ENCODE peak calls at places on chromosomes 11 and 22, in eight cellular contexts. O is NB4; P is NCI-H524; G is mesenteric fat pad; Q is renal cortical epithelial cell; U is Jurkat, Clone E6-1; W is COR-L47; R is GM04503. Z is an unnamed sample.

GRCh38 chr22:43155789-43156188 is 4.4 kb downstream of the TSPO start:
- DNase-seq in Q (no peak), O (no peak), P (peak), U (no peak), R (no peak), G (no peak), W (no peak), Z (no peak)

GRCh38 chr22:30755760-30756124 is 61.1 kb downstream of the OSBP2 start:
- DNase-seq in G (no peak), Q (no peak), U (no peak), P (no peak), R (no peak), W (no peak), O (no peak), Z (no peak)

GRCh38 chr11:95149659-95150294 is 60.1 kb downstream of the ENDOD1 start:
- DNase-seq in G (no peak), P (no peak), Q (peak), R (no peak), O (no peak), U (no peak), W (no peak), Z (peak)

GRCh38 chr22:31826443-31826842 is 72.6 kb downstream of the DEPDC5 start:
- DNase-seq in Q (no peak), O (no peak), W (no peak), R (no peak), U (no peak), G (no peak), P (no peak), Z (no peak)

GRCh38 chr11:2664886-2665746 is 34.7 kb downstream of the KCNQ1OT1 start:
- DNase-seq in W (no peak), O (no peak), R (no peak), G (peak), Q (no peak), U (no peak), P (no peak), Z (no peak)

GRCh38 chr11:100576044-100577021 is 110.8 kb upstream of the ARHGAP42 start:
- DNase-seq in O (peak), Q (peak), G (no peak), P (peak), U (peak), W (peak), R (no peak), Z (peak)

GRCh38 chr22:40633036-40633435 is 3.5 kb downstream of the MRTFA start:
- DNase-seq in P (no peak), O (no peak), U (no peak), R (no peak), G (no peak), Q (no peak), W (no peak), Z (no peak)

GRCh38 chr22:35900483-35901168 is 128.0 kb downstream of the RBFOX2 start:
- DNase-seq in U (peak), P (no peak), W (no peak), O (peak), Q (no peak), G (no peak), R (no peak), Z (no peak)

GRCh38 chr22:46858181-46858771 is 95.8 kb downstream of the TBC1D22A start:
- DNase-seq in O (no peak), R (no peak), Q (no peak), G (no peak), U (no peak), P (no peak), W (no peak), Z (no peak)

GRCh38 chr22:19568337-19569311 is 44.4 kb upstream of the CLDN5 start:
- DNase-seq in U (no peak), G (peak), Q (peak), O (peak), P (no peak), R (peak), W (no peak), Z (no peak)

GRCh38 chr11:113286509-113287497 is 27.6 kb upstream of the TTC12 start:
- DNase-seq in G (peak), R (no peak), W (no peak), U (no peak), P (peak), O (no peak), Q (no peak), Z (no peak)

GRCh38 chr11:127875076-127875475 is 712.3 kb downstream of the ETS1 start:
- DNase-seq in R (no peak), W (no peak), G (no peak), Q (no peak), U (no peak), O (no peak), P (no peak), Z (no peak)

GRCh38 chr11:60305906-60306619 is 21.0 kb upstream of the MS4A6E start:
- DNase-seq in W (no peak), G (no peak), P (no peak), O (no peak), Q (peak), R (no peak), U (no peak), Z (no peak)

GRCh38 chr22:50244420-50245213 is at the start of gene TUBGCP6:
- DNase-seq in W (peak), O (peak), P (peak), G (peak), R (no peak), U (peak), Q (peak), Z (peak)

GRCh38 chr11:90222459-90223247 is at the start of gene CHORDC1:
- DNase-seq in G (peak), U (peak), O (peak), R (peak), W (peak), Q (peak), P (peak), Z (peak)

GRCh38 chr11:74739546-74740270 is 8.5 kb upstream of the CHRDL2 start:
- DNase-seq in Q (peak), U (peak), R (no peak), O (peak), P (peak), G (no peak), W (peak), Z (peak)

GRCh38 chr22:46622081-46622521 is 1.9 kb downstream of the GRAMD4 start:
- DNase-seq in G (no peak), P (no peak), W (no peak), Q (peak), U (no peak), R (no peak), O (peak), Z (no peak)

GRCh38 chr11:96424693-96425092 is 34.9 kb downstream of the JRKL start:
- DNase-seq in P (no peak), R (peak), O (no peak), G (no peak), W (no peak), U (no peak), Q (peak), Z (no peak)

GRCh38 chr22:19723165-19723989 is at the start of gene GP1BB:
- DNase-seq in R (no peak), P (peak), U (no peak), Q (no peak), W (no peak), O (peak), G (no peak), Z (peak)

GRCh38 chr22:33380789-33381530 is 322.8 kb upstream of the SYN3 start:
- DNase-seq in O (peak), R (peak), W (no peak), G (no peak), P (no peak), Q (peak), U (no peak), Z (no peak)

GRCh38 chr11:131223198-131223975 is 147.0 kb upstream of the NTM start:
- DNase-seq in G (no peak), U (no peak), P (no peak), O (no peak), R (no peak), Q (no peak), W (no peak), Z (no peak)

GRCh38 chr11:116193321-116194114 is 579.3 kb downstream of the BUD13 start:
- DNase-seq in R (no peak), G (no peak), W (peak), Q (peak), P (peak), U (no peak), O (no peak), Z (peak)

GRCh38 chr11:42770444-42771065 is 541.2 kb upstream of the API5 start:
- DNase-seq in W (no peak), O (peak), Q (peak), P (peak), U (peak), R (no peak), G (no peak), Z (peak)

GRCh38 chr11:131666617-131667016 is 296.2 kb downstream of the NTM start:
- DNase-seq in G (peak), R (peak), P (no peak), W (no peak), U (no peak), Q (no peak), O (no peak), Z (no peak)

GRCh38 chr11:10902301-10902700 is 44.4 kb upstream of the ZBED5 start:
- DNase-seq in G (no peak), R (no peak), U (no peak), P (no peak), O (peak), W (no peak), Q (no peak), Z (no peak)

GRCh38 chr11:33018005-33018404 is 2.3 kb downstream of the DEPDC7 start:
- DNase-seq in O (no peak), P (no peak), W (no peak), R (no peak), G (no peak), Q (no peak), U (no peak), Z (no peak)

GRCh38 chr22:41524809-41525449 is 19.3 kb downstream of the POLR3H start:
- DNase-seq in Q (no peak), U (peak), G (no peak), P (no peak), W (no peak), O (peak), R (no peak), Z (peak)

GRCh38 chr11:44094260-44094868 is 1.1 kb upstream of the EXT2 start:
- DNase-seq in R (peak), O (peak), G (no peak), P (peak), U (peak), Q (peak), W (peak), Z (peak)

GRCh38 chr11:64371201-64371600 is 12.2 kb downstream of the RPS6KA4 start:
- DNase-seq in W (no peak), O (peak), U (no peak), P (no peak), Q (no peak), R (no peak), G (no peak), Z (no peak)